ENCODE peak calls at places on chromosomes 12 and 14, in seven cellular contexts. B is stimulated activated CD4-positive, alpha-beta T cell treated with anti-CD3 and anti-CD28 coated beads, Interleukin-15, amount 100 ng/mL, for 1 hour; S is NCI-H748 treated with DMSO at 0.1 percent for 48 hours; Y is erythroblast; C is astrocyte of the spinal cord; R is naive thymus-derived CD8-positive, alpha-beta T cell; H is Ammon's horn. M is an unnamed sample.

GRCh38 chr12:3204143-3204542 is 127.0 kb downstream of the TSPAN9 start:
- DNase-seq in S (no peak), B (no peak), H (no peak), C (no peak), Y (no peak), R (no peak), M (no peak)

GRCh38 chr14:49306152-49306751 is 279.9 kb downstream of the RPS29 start:
- DNase-seq in Y (no peak), S (peak; percentile 6), H (peak; percentile 5), R (no peak), C (peak; percentile 16), B (no peak), M (peak; percentile 39)

GRCh38 chr12:93090768-93091172 is 161.7 kb upstream of the EEA1 start:
- DNase-seq in Y (no peak), C (peak; percentile 85), S (no peak), H (no peak), R (no peak), B (no peak), M (peak; percentile 53)

GRCh38 chr12:119682635-119683340 is 14.9 kb downstream of the PRKAB1 start:
- DNase-seq in H (no peak), Y (peak; percentile 80), B (no peak), S (no peak), R (no peak), C (no peak), M (no peak)

GRCh38 chr12:42912367-42912766 is 322.8 kb upstream of the PRICKLE1 start:
- DNase-seq in R (no peak), H (no peak), Y (no peak), B (no peak), S (no peak), C (no peak), M (no peak)

GRCh38 chr14:71524321-71524982 is 407.8 kb upstream of the RGS6 start:
- DNase-seq in S (no peak), H (no peak), C (no peak), Y (no peak), B (no peak), R (no peak), M (no peak)

GRCh38 chr14:65431245-65431644 is 18.7 kb downstream of the FUT8 start:
- DNase-seq in H (no peak), Y (no peak), B (no peak), R (no peak), C (no peak), S (no peak), M (no peak)

GRCh38 chr12:130799051-130799450 is 40.0 kb downstream of the STX2 start:
- DNase-seq in R (no peak), S (no peak), Y (no peak), C (no peak), B (no peak), H (no peak), M (no peak)

GRCh38 chr14:73491256-73491976 is 683 bp downstream of the RIOX1 start:
- DNase-seq in H (peak; percentile 44), B (peak; percentile 36), Y (peak; percentile 84), C (peak; percentile 73), S (peak; percentile 47), R (peak; percentile 52), M (peak; percentile 77)

GRCh38 chr14:22472935-22473854 is 115.8 kb downstream of the DAD1 start:
- DNase-seq in Y (peak; percentile 65), S (peak; percentile 9), R (no peak), H (peak; percentile 76), C (peak; percentile 69), B (no peak), M (peak; percentile 56)

GRCh38 chr12:1810931-1811280 is 9.5 kb upstream of the LRTM2 start:
- DNase-seq in H (no peak), Y (no peak), B (no peak), R (no peak), C (no peak), S (no peak), M (no peak)

GRCh38 chr14:102183922-102184677 is 44.4 kb downstream of the WDR20 start:
- DNase-seq in Y (no peak), C (no peak), B (no peak), R (no peak), S (no peak), H (peak; percentile 83), M (no peak)

GRCh38 chr12:93179792-93180191 is 197.9 kb upstream of the NUDT4 start:
- DNase-seq in R (no peak), B (no peak), C (no peak), H (no peak), S (no peak), Y (no peak), M (no peak)

M was measured in mesenchymal stem cell.